ENCODE peak calls at places on chromosomes 3 and 15, in nine cellular contexts. One of them, this sample, is unnamed.

GRCh38 chr15:32956006-32956405 is 238.2 kb downstream of the GREM1 start:
- DNase-seq in T-helper 1 cell: no peak
- DNase-seq in GM04504: peak
- DNase-seq in hypothalamus: no peak
- DNase-seq in Panc1: no peak
- DNase-seq in breast epithelium: no peak
- DNase-seq in HFF-Myc: peak
- DNase-seq in posterior cingulate gyrus: no peak
- DNase-seq in RCC 7860: peak
- DNase-seq in this sample: peak

GRCh38 chr3:25292604-25293003 is 135.5 kb upstream of the RARB start:
- DNase-seq in RCC 7860: no peak
- DNase-seq in Panc1: no peak
- DNase-seq in GM04504: no peak
- DNase-seq in hypothalamus: no peak
- DNase-seq in HFF-Myc: no peak
- DNase-seq in posterior cingulate gyrus: no peak
- DNase-seq in breast epithelium: no peak
- DNase-seq in T-helper 1 cell: no peak
- DNase-seq in this sample: no peak

GRCh38 chr3:67804545-67804944 is 150.1 kb upstream of the SUCLG2 start:
- DNase-seq in Panc1: no peak
- DNase-seq in RCC 7860: no peak
- DNase-seq in breast epithelium: no peak
- DNase-seq in hypothalamus: no peak
- DNase-seq in posterior cingulate gyrus: no peak
- DNase-seq in GM04504: no peak
- DNase-seq in HFF-Myc: no peak
- DNase-seq in T-helper 1 cell: no peak
- DNase-seq in this sample: no peak

GRCh38 chr3:97662808-97663207 is 101.8 kb upstream of the ARL6 start:
- DNase-seq in T-helper 1 cell: no peak
- DNase-seq in HFF-Myc: no peak
- DNase-seq in posterior cingulate gyrus: no peak
- DNase-seq in breast epithelium: no peak
- DNase-seq in Panc1: no peak
- DNase-seq in GM04504: no peak
- DNase-seq in RCC 7860: no peak
- DNase-seq in hypothalamus: no peak
- DNase-seq in this sample: no peak

GRCh38 chr15:94674251-94674650 is 442.9 kb downstream of the MCTP2 start:
- DNase-seq in Panc1: no peak
- DNase-seq in hypothalamus: no peak
- DNase-seq in T-helper 1 cell: no peak
- DNase-seq in GM04504: no peak
- DNase-seq in HFF-Myc: no peak
- DNase-seq in RCC 7860: no peak
- DNase-seq in posterior cingulate gyrus: peak
- DNase-seq in breast epithelium: no peak
- DNase-seq in this sample: no peak

GRCh38 chr15:93141373-93141790 is 52.4 kb upstream of the RGMA start:
- DNase-seq in HFF-Myc: no peak
- DNase-seq in GM04504: no peak
- DNase-seq in hypothalamus: no peak
- DNase-seq in Panc1: no peak
- DNase-seq in posterior cingulate gyrus: no peak
- DNase-seq in T-helper 1 cell: no peak
- DNase-seq in breast epithelium: no peak
- DNase-seq in RCC 7860: no peak
- DNase-seq in this sample: no peak

GRCh38 chr3:108430540-108430939 is 79.9 kb downstream of the MYH15 start:
- DNase-seq in posterior cingulate gyrus: no peak
- DNase-seq in Panc1: no peak
- DNase-seq in breast epithelium: no peak
- DNase-seq in T-helper 1 cell: no peak
- DNase-seq in HFF-Myc: no peak
- DNase-seq in GM04504: no peak
- DNase-seq in RCC 7860: no peak
- DNase-seq in hypothalamus: no peak
- DNase-seq in this sample: no peak

GRCh38 chr15:92492556-92492955 is 98.9 kb downstream of the ST8SIA2 start:
- DNase-seq in breast epithelium: no peak
- DNase-seq in T-helper 1 cell: no peak
- DNase-seq in Panc1: no peak
- DNase-seq in HFF-Myc: no peak
- DNase-seq in posterior cingulate gyrus: peak
- DNase-seq in RCC 7860: no peak
- DNase-seq in GM04504: no peak
- DNase-seq in hypothalamus: no peak
- DNase-seq in this sample: no peak

GRCh38 chr3:4551826-4552442 is 58.8 kb downstream of the ITPR1 start:
- DNase-seq in RCC 7860: no peak
- DNase-seq in HFF-Myc: no peak
- DNase-seq in hypothalamus: no peak
- DNase-seq in T-helper 1 cell: no peak
- DNase-seq in Panc1: no peak
- DNase-seq in posterior cingulate gyrus: no peak
- DNase-seq in breast epithelium: no peak
- DNase-seq in GM04504: no peak
- DNase-seq in this sample: no peak

GRCh38 chr3:179973931-179974361 is 62.8 kb downstream of the PEX5L start:
- DNase-seq in RCC 7860: no peak
- DNase-seq in posterior cingulate gyrus: peak
- DNase-seq in HFF-Myc: no peak
- DNase-seq in T-helper 1 cell: no peak
- DNase-seq in hypothalamus: peak
- DNase-seq in Panc1: no peak
- DNase-seq in GM04504: no peak
- DNase-seq in breast epithelium: no peak
- DNase-seq in this sample: no peak

GRCh38 chr3:63975705-63976104 is 47.6 kb downstream of the PSMD6 start:
- DNase-seq in posterior cingulate gyrus: peak
- DNase-seq in T-helper 1 cell: no peak
- DNase-seq in breast epithelium: no peak
- DNase-seq in hypothalamus: peak
- DNase-seq in HFF-Myc: no peak
- DNase-seq in Panc1: no peak
- DNase-seq in GM04504: no peak
- DNase-seq in RCC 7860: no peak
- DNase-seq in this sample: no peak

GRCh38 chr3:9736831-9737230 is 5.3 kb downstream of the BRPF1 start:
- DNase-seq in Panc1: no peak
- DNase-seq in GM04504: no peak
- DNase-seq in breast epithelium: no peak
- DNase-seq in HFF-Myc: no peak
- DNase-seq in posterior cingulate gyrus: no peak
- DNase-seq in hypothalamus: no peak
- DNase-seq in RCC 7860: no peak
- DNase-seq in T-helper 1 cell: no peak
- DNase-seq in this sample: no peak

GRCh38 chr3:139448104-139448503 is 28.2 kb downstream of the RBP2 start:
- DNase-seq in hypothalamus: peak
- DNase-seq in GM04504: no peak
- DNase-seq in RCC 7860: peak
- DNase-seq in HFF-Myc: no peak
- DNase-seq in breast epithelium: no peak
- DNase-seq in Panc1: no peak
- DNase-seq in posterior cingulate gyrus: peak
- DNase-seq in T-helper 1 cell: no peak
- DNase-seq in this sample: no peak

GRCh38 chr3:181630873-181631272 is 80.9 kb upstream of the SOX2 start:
- DNase-seq in HFF-Myc: no peak
- DNase-seq in hypothalamus: no peak
- DNase-seq in GM04504: no peak
- DNase-seq in RCC 7860: no peak
- DNase-seq in breast epithelium: no peak
- DNase-seq in T-helper 1 cell: no peak
- DNase-seq in posterior cingulate gyrus: no peak
- DNase-seq in Panc1: no peak
- DNase-seq in this sample: no peak

GRCh38 chr15:31476866-31477265 is 150.2 kb downstream of the KLF13 start:
- DNase-seq in posterior cingulate gyrus: no peak
- DNase-seq in breast epithelium: no peak
- DNase-seq in Panc1: no peak
- DNase-seq in hypothalamus: no peak
- DNase-seq in HFF-Myc: no peak
- DNase-seq in GM04504: no peak
- DNase-seq in T-helper 1 cell: no peak
- DNase-seq in RCC 7860: no peak
- DNase-seq in this sample: no peak

GRCh38 chr3:41746215-41746614 is 215.7 kb downstream of the ULK4 start:
- DNase-seq in T-helper 1 cell: no peak
- DNase-seq in breast epithelium: no peak
- DNase-seq in Panc1: no peak
- DNase-seq in HFF-Myc: no peak
- DNase-seq in posterior cingulate gyrus: no peak
- DNase-seq in RCC 7860: no peak
- DNase-seq in hypothalamus: no peak
- DNase-seq in GM04504: no peak
- DNase-seq in this sample: no peak

GRCh38 chr3:7504886-7505775 is 644.2 kb downstream of the GRM7 start:
- DNase-seq in HFF-Myc: no peak
- DNase-seq in breast epithelium: no peak
- DNase-seq in RCC 7860: peak
- DNase-seq in posterior cingulate gyrus: no peak
- DNase-seq in T-helper 1 cell: no peak
- DNase-seq in Panc1: peak
- DNase-seq in GM04504: no peak
- DNase-seq in hypothalamus: no peak
- DNase-seq in this sample: peak

GRCh38 chr15:41891226-41891625 is 2.6 kb downstream of the SPTBN5 start:
- DNase-seq in GM04504: no peak
- DNase-seq in breast epithelium: no peak
- DNase-seq in T-helper 1 cell: no peak
- DNase-seq in RCC 7860: no peak
- DNase-seq in hypothalamus: no peak
- DNase-seq in posterior cingulate gyrus: no peak
- DNase-seq in Panc1: no peak
- DNase-seq in HFF-Myc: no peak
- DNase-seq in this sample: no peak

GRCh38 chr3:16142350-16143050 is 32.0 kb upstream of the GALNT15 start:
- DNase-seq in RCC 7860: no peak
- DNase-seq in Panc1: no peak
- DNase-seq in T-helper 1 cell: no peak
- DNase-seq in GM04504: no peak
- DNase-seq in HFF-Myc: no peak
- DNase-seq in breast epithelium: no peak
- DNase-seq in hypothalamus: no peak
- DNase-seq in posterior cingulate gyrus: no peak
- DNase-seq in this sample: no peak

GRCh38 chr3:72127843-72128242 is 342.9 kb upstream of the PROK2 start:
- DNase-seq in GM04504: no peak
- DNase-seq in Panc1: no peak
- DNase-seq in HFF-Myc: no peak
- DNase-seq in RCC 7860: no peak
- DNase-seq in T-helper 1 cell: no peak
- DNase-seq in hypothalamus: no peak
- DNase-seq in posterior cingulate gyrus: no peak
- DNase-seq in breast epithelium: no peak
- DNase-seq in this sample: peak

GRCh38 chr3:11910971-11911531 is 64.4 kb upstream of the TAMM41 start:
- DNase-seq in GM04504: peak
- DNase-seq in breast epithelium: no peak
- DNase-seq in RCC 7860: no peak
- DNase-seq in hypothalamus: no peak
- DNase-seq in Panc1: no peak
- DNase-seq in HFF-Myc: no peak
- DNase-seq in posterior cingulate gyrus: no peak
- DNase-seq in T-helper 1 cell: no peak
- DNase-seq in this sample: no peak

GRCh38 chr15:95932676-95933075 is 397.8 kb upstream of the NR2F2 start:
- DNase-seq in RCC 7860: no peak
- DNase-seq in hypothalamus: no peak
- DNase-seq in HFF-Myc: peak
- DNase-seq in T-helper 1 cell: no peak
- DNase-seq in breast epithelium: no peak
- DNase-seq in posterior cingulate gyrus: no peak
- DNase-seq in Panc1: no peak
- DNase-seq in GM04504: peak
- DNase-seq in this sample: peak

GRCh38 chr15:57235865-57236264 is 140.4 kb upstream of the CGNL1 start:
- DNase-seq in Panc1: no peak
- DNase-seq in breast epithelium: no peak
- DNase-seq in GM04504: peak
- DNase-seq in HFF-Myc: peak
- DNase-seq in posterior cingulate gyrus: no peak
- DNase-seq in RCC 7860: peak
- DNase-seq in T-helper 1 cell: no peak
- DNase-seq in hypothalamus: no peak
- DNase-seq in this sample: peak

GRCh38 chr3:28940530-28940929 is 340.3 kb upstream of the RBMS3 start:
- DNase-seq in Panc1: no peak
- DNase-seq in posterior cingulate gyrus: no peak
- DNase-seq in HFF-Myc: peak
- DNase-seq in breast epithelium: no peak
- DNase-seq in T-helper 1 cell: no peak
- DNase-seq in GM04504: peak
- DNase-seq in RCC 7860: peak
- DNase-seq in hypothalamus: no peak
- DNase-seq in this sample: peak

GRCh38 chr15:51499379-51499976 is 123.1 kb downstream of the DMXL2 start:
- DNase-seq in posterior cingulate gyrus: no peak
- DNase-seq in Panc1: peak
- DNase-seq in HFF-Myc: peak
- DNase-seq in breast epithelium: no peak
- DNase-seq in T-helper 1 cell: no peak
- DNase-seq in hypothalamus: no peak
- DNase-seq in GM04504: peak
- DNase-seq in RCC 7860: peak
- DNase-seq in this sample: peak

GRCh38 chr3:77620009-77620408 is 580.1 kb downstream of the ROBO2 start:
- DNase-seq in GM04504: peak
- DNase-seq in RCC 7860: no peak
- DNase-seq in hypothalamus: no peak
- DNase-seq in breast epithelium: no peak
- DNase-seq in T-helper 1 cell: no peak
- DNase-seq in posterior cingulate gyrus: no peak
- DNase-seq in Panc1: no peak
- DNase-seq in HFF-Myc: peak
- DNase-seq in this sample: no peak

GRCh38 chr15:47983533-47983932 is 137.3 kb upstream of the SLC24A5 start:
- DNase-seq in breast epithelium: no peak
- DNase-seq in hypothalamus: no peak
- DNase-seq in HFF-Myc: no peak
- DNase-seq in Panc1: no peak
- DNase-seq in GM04504: no peak
- DNase-seq in T-helper 1 cell: no peak
- DNase-seq in posterior cingulate gyrus: no peak
- DNase-seq in RCC 7860: no peak
- DNase-seq in this sample: no peak

GRCh38 chr3:11310258-11310657 is 38.1 kb downstream of the ATG7 start:
- DNase-seq in HFF-Myc: no peak
- DNase-seq in breast epithelium: no peak
- DNase-seq in posterior cingulate gyrus: no peak
- DNase-seq in hypothalamus: no peak
- DNase-seq in GM04504: no peak
- DNase-seq in Panc1: no peak
- DNase-seq in T-helper 1 cell: no peak
- DNase-seq in RCC 7860: no peak
- DNase-seq in this sample: no peak

GRCh38 chr3:178260887-178261286 is 275.3 kb upstream of the KCNMB2 start:
- DNase-seq in RCC 7860: no peak
- DNase-seq in HFF-Myc: no peak
- DNase-seq in T-helper 1 cell: no peak
- DNase-seq in hypothalamus: no peak
- DNase-seq in GM04504: no peak
- DNase-seq in breast epithelium: no peak
- DNase-seq in Panc1: no peak
- DNase-seq in posterior cingulate gyrus: no peak
- DNase-seq in this sample: no peak

GRCh38 chr15:31276596-31277298 is 49.9 kb upstream of the KLF13 start:
- DNase-seq in breast epithelium: peak
- DNase-seq in hypothalamus: no peak
- DNase-seq in RCC 7860: no peak
- DNase-seq in T-helper 1 cell: no peak
- DNase-seq in HFF-Myc: no peak
- DNase-seq in GM04504: no peak
- DNase-seq in Panc1: no peak
- DNase-seq in posterior cingulate gyrus: no peak
- DNase-seq in this sample: no peak

GRCh38 chr3:194671511-194671899 is 486 bp downstream of the LSG1 start:
- DNase-seq in T-helper 1 cell: no peak
- DNase-seq in Panc1: no peak
- DNase-seq in posterior cingulate gyrus: no peak
- DNase-seq in HFF-Myc: no peak
- DNase-seq in breast epithelium: no peak
- DNase-seq in hypothalamus: no peak
- DNase-seq in RCC 7860: peak
- DNase-seq in GM04504: no peak
- DNase-seq in this sample: peak